ENCODE peak calls at places on chromosome 1, in five cellular contexts. R is 8988T, F is stromal cell of bone marrow, M is NCI-H774, S is pons. O is an unnamed sample.

GRCh38 chr1:48931571-48932251 is 155.0 kb upstream of the BEND5 start:
- DNase-seq in S (peak), R (no peak), F (peak), M (no peak), O (no peak)

GRCh38 chr1:153774036-153774435 is 1.2 kb upstream of the SLC27A3 start:
- DNase-seq in M (no peak), R (no peak), F (no peak), S (no peak), O (no peak)

GRCh38 chr1:228795578-228795977 is 60.3 kb downstream of the RHOU start:
- DNase-seq in S (no peak), R (no peak), F (no peak), M (no peak), O (no peak)

GRCh38 chr1:220487297-220487820 is 40.6 kb upstream of the MARK1 start:
- DNase-seq in M (peak), F (peak), S (no peak), R (no peak), O (no peak)

GRCh38 chr1:178345238-178345637 is 151.5 kb downstream of the CLEC20A start:
- DNase-seq in R (no peak), M (no peak), S (no peak), F (no peak), O (no peak)

GRCh38 chr1:50308883-50309282 is 114.4 kb downstream of the DMRTA2 start:
- DNase-seq in F (peak), S (no peak), R (no peak), M (no peak), O (no peak)

GRCh38 chr1:26161408-26162219 is 2.7 kb downstream of the FAM110D start:
- DNase-seq in R (peak), M (no peak), S (no peak), F (no peak), O (no peak)

GRCh38 chr1:84089470-84090261 is 54.4 kb upstream of the PRKACB start:
- DNase-seq in R (no peak), F (no peak), M (no peak), S (no peak), O (no peak)

GRCh38 chr1:74652711-74653131 is 20.9 kb downstream of the ERICH3 start:
- DNase-seq in R (no peak), M (no peak), F (peak), S (no peak), O (no peak)

GRCh38 chr1:27752372-27752771 is 20.6 kb upstream of the STX12 start:
- DNase-seq in R (no peak), S (no peak), M (peak), F (no peak), O (no peak)